ENCODE peak calls at places on chromosomes 6 and 20, in four cellular contexts. One of them, this sample, is unnamed.

GRCh38 chr6:169700296-169700695 is 1.5 kb downstream of the WDR27 start:
- DNase-seq in A549: no peak
- DNase-seq in tibial artery: no peak
- DNase-seq in activated CD8-positive, alpha-beta T cell treated with anti-CD3 and anti-CD28 coated beads for 36 hours: no peak
- DNase-seq in this sample: no peak

GRCh38 chr20:52596261-52596660 is 375.9 kb upstream of the TSHZ2 start:
- DNase-seq in tibial artery: no peak
- DNase-seq in A549: no peak
- DNase-seq in activated CD8-positive, alpha-beta T cell treated with anti-CD3 and anti-CD28 coated beads for 36 hours: no peak
- DNase-seq in this sample: no peak

GRCh38 chr6:140271759-140272377 is 897.4 kb upstream of the CITED2 start:
- DNase-seq in activated CD8-positive, alpha-beta T cell treated with anti-CD3 and anti-CD28 coated beads for 36 hours: no peak
- DNase-seq in tibial artery: no peak
- DNase-seq in A549: no peak
- DNase-seq in this sample: no peak

GRCh38 chr6:24936641-24937317 is 1.0 kb upstream of the RIPOR2 start:
- DNase-seq in activated CD8-positive, alpha-beta T cell treated with anti-CD3 and anti-CD28 coated beads for 36 hours: peak; percentile 77
- DNase-seq in A549: no peak
- DNase-seq in tibial artery: no peak
- DNase-seq in this sample: no peak

GRCh38 chr20:35135867-35136586 is 11.1 kb downstream of the EDEM2 start:
- DNase-seq in A549: no peak
- DNase-seq in activated CD8-positive, alpha-beta T cell treated with anti-CD3 and anti-CD28 coated beads for 36 hours: no peak
- DNase-seq in tibial artery: peak; percentile 78
- DNase-seq in this sample: no peak

GRCh38 chr6:144007779-144008500 is at the start of gene PLAGL1:
- DNase-seq in A549: peak; percentile 16
- DNase-seq in tibial artery: peak; percentile 78
- DNase-seq in activated CD8-positive, alpha-beta T cell treated with anti-CD3 and anti-CD28 coated beads for 36 hours: peak; percentile 32
- DNase-seq in this sample: peak; percentile 41

GRCh38 chr6:87755697-87756671 is 54.0 kb upstream of the AKIRIN2 start:
- DNase-seq in activated CD8-positive, alpha-beta T cell treated with anti-CD3 and anti-CD28 coated beads for 36 hours: no peak
- DNase-seq in A549: no peak
- DNase-seq in tibial artery: no peak
- DNase-seq in this sample: no peak

GRCh38 chr20:37343212-37343993 is 2.5 kb upstream of the SRC start:
- DNase-seq in tibial artery: no peak
- DNase-seq in activated CD8-positive, alpha-beta T cell treated with anti-CD3 and anti-CD28 coated beads for 36 hours: peak; percentile 40
- DNase-seq in A549: no peak
- DNase-seq in this sample: no peak

GRCh38 chr20:32559753-32560380 is 25.3 kb downstream of the NOL4L start:
- DNase-seq in tibial artery: no peak
- DNase-seq in A549: no peak
- DNase-seq in activated CD8-positive, alpha-beta T cell treated with anti-CD3 and anti-CD28 coated beads for 36 hours: no peak
- DNase-seq in this sample: no peak

GRCh38 chr20:47370850-47371782 is 14.6 kb upstream of the ZMYND8 start:
- DNase-seq in tibial artery: no peak
- DNase-seq in A549: no peak
- DNase-seq in activated CD8-positive, alpha-beta T cell treated with anti-CD3 and anti-CD28 coated beads for 36 hours: no peak
- DNase-seq in this sample: no peak

GRCh38 chr6:136956590-136957573 is 34.8 kb downstream of the SLC35D3 start:
- DNase-seq in activated CD8-positive, alpha-beta T cell treated with anti-CD3 and anti-CD28 coated beads for 36 hours: no peak
- DNase-seq in tibial artery: no peak
- DNase-seq in A549: no peak
- DNase-seq in this sample: no peak
- TF ChIP-seq CTCF in activated CD8-positive, alpha-beta T cell treated with anti-CD3 and anti-CD28 coated beads for 36 hours: no peak
- TF ChIP-seq CTCF in tibial artery: no peak
- TF ChIP-seq CTCF in A549: no peak
- TF ChIP-seq CTCF in this sample: no peak

GRCh38 chr6:148954461-148954860 is 207.6 kb downstream of the UST start:
- DNase-seq in A549: no peak
- DNase-seq in activated CD8-positive, alpha-beta T cell treated with anti-CD3 and anti-CD28 coated beads for 36 hours: no peak
- DNase-seq in tibial artery: no peak
- DNase-seq in this sample: no peak

GRCh38 chr6:148954934-148955915 is 208.4 kb downstream of the UST start:
- DNase-seq in activated CD8-positive, alpha-beta T cell treated with anti-CD3 and anti-CD28 coated beads for 36 hours: no peak
- DNase-seq in tibial artery: no peak
- DNase-seq in A549: no peak
- DNase-seq in this sample: no peak

GRCh38 chr6:148962854-148963515 is 216.2 kb downstream of the UST start:
- DNase-seq in A549: no peak
- DNase-seq in activated CD8-positive, alpha-beta T cell treated with anti-CD3 and anti-CD28 coated beads for 36 hours: no peak
- DNase-seq in tibial artery: no peak
- DNase-seq in this sample: peak; percentile 12

GRCh38 chr6:148959511-148959910 is 212.7 kb downstream of the UST start:
- DNase-seq in activated CD8-positive, alpha-beta T cell treated with anti-CD3 and anti-CD28 coated beads for 36 hours: no peak
- DNase-seq in A549: no peak
- DNase-seq in tibial artery: no peak
- DNase-seq in this sample: no peak

DNA sequence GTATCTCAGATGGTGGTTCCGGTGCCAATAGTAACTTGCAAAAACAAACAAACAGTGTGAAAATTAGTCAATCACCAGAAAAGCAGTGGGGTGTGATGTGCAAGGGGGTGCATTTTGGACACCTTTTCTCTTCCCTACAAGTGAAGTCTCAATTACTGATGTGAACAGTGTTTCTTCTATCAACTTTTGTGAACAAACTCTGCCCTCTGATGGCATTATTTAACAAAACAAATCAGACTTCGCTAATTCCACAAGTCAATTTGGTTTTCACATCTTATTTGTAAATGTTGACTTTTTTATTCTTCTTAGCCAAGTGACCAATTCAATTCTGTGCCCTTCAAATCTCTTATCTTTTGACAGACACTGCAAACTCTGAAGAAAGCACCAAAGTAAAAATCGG is 212.2 kb downstream of the UST start:
- DNase-seq in A549: no peak
- DNase-seq in tibial artery: no peak
- DNase-seq in activated CD8-positive, alpha-beta T cell treated with anti-CD3 and anti-CD28 coated beads for 36 hours: no peak
- DNase-seq in this sample: no peak
- TF ChIP-seq CTCF in A549: no peak
- TF ChIP-seq CTCF in tibial artery: no peak
- TF ChIP-seq CTCF in activated CD8-positive, alpha-beta T cell treated with anti-CD3 and anti-CD28 coated beads for 36 hours: no peak
- TF ChIP-seq CTCF in this sample: no peak

GRCh38 chr20:5080384-5080877 is 39.3 kb downstream of the PCNA start:
- DNase-seq in A549: no peak
- DNase-seq in tibial artery: peak; percentile 83
- DNase-seq in activated CD8-positive, alpha-beta T cell treated with anti-CD3 and anti-CD28 coated beads for 36 hours: peak; percentile 27
- DNase-seq in this sample: no peak
- TF ChIP-seq CTCF in A549: no peak
- TF ChIP-seq CTCF in tibial artery: no peak
- TF ChIP-seq CTCF in activated CD8-positive, alpha-beta T cell treated with anti-CD3 and anti-CD28 coated beads for 36 hours: no peak
- TF ChIP-seq CTCF in this sample: no peak

GRCh38 chr6:127022297-127022696 is 96.2 kb upstream of the RSPO3 start:
- DNase-seq in activated CD8-positive, alpha-beta T cell treated with anti-CD3 and anti-CD28 coated beads for 36 hours: no peak
- DNase-seq in A549: no peak
- DNase-seq in tibial artery: no peak
- DNase-seq in this sample: no peak
- TF ChIP-seq CTCF in activated CD8-positive, alpha-beta T cell treated with anti-CD3 and anti-CD28 coated beads for 36 hours: no peak
- TF ChIP-seq CTCF in A549: no peak
- TF ChIP-seq CTCF in tibial artery: no peak
- TF ChIP-seq CTCF in this sample: no peak

GRCh38 chr20:42945194-42945593 is 244.5 kb downstream of the PTPRT start:
- DNase-seq in tibial artery: no peak
- DNase-seq in activated CD8-positive, alpha-beta T cell treated with anti-CD3 and anti-CD28 coated beads for 36 hours: no peak
- DNase-seq in A549: no peak
- DNase-seq in this sample: no peak

GRCh38 chr20:42955713-42956112 is 234.0 kb downstream of the PTPRT start:
- DNase-seq in tibial artery: no peak
- DNase-seq in A549: no peak
- DNase-seq in activated CD8-positive, alpha-beta T cell treated with anti-CD3 and anti-CD28 coated beads for 36 hours: no peak
- DNase-seq in this sample: no peak

GRCh38 chr20:42945595-42945994 is 244.1 kb downstream of the PTPRT start:
- DNase-seq in A549: no peak
- DNase-seq in tibial artery: no peak
- DNase-seq in activated CD8-positive, alpha-beta T cell treated with anti-CD3 and anti-CD28 coated beads for 36 hours: no peak
- DNase-seq in this sample: no peak

DNA sequence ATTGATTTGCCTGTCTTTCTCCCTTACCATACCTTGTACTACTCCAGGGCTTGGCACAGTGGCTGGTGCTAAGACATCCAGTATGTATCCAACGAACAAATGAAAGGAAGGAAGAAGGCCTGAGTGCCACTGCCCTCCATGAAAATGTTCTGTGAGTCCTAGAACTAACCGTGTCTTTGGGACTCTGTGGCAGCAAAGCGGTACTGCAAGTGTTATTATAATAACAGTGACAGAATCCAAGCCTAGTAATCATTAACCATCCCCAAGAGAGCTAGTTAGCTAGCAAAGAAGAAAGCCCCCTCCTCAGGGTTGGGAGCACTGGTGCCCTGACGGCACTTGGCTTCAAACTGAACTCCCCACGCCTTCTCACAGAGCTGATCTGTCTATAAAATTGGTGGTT is 239.8 kb downstream of the PTPRT start:
- DNase-seq in A549: no peak
- DNase-seq in activated CD8-positive, alpha-beta T cell treated with anti-CD3 and anti-CD28 coated beads for 36 hours: no peak
- DNase-seq in tibial artery: no peak
- DNase-seq in this sample: no peak
- TF ChIP-seq CTCF in A549: no peak
- TF ChIP-seq CTCF in activated CD8-positive, alpha-beta T cell treated with anti-CD3 and anti-CD28 coated beads for 36 hours: no peak
- TF ChIP-seq CTCF in tibial artery: no peak
- TF ChIP-seq CTCF in this sample: peak; percentile 25

DNA sequence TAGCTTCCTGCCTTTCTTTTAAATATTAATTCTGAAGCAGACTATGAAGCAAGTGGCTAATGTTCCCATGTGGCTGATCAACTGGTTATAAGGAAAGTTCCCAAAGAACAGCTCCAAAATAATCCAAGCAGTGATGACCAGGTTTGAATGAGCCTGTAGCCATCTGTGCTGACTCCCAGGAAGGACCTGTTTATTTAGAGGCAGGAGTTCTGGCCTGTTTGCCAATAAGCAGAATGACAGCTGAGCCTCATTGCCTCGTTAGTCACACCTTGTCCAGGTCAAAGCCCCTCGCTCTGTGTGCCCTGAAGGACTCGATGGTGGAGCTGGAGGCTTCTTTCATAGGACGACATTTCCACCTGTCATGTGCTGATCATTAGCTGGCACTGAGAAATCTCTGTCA is 97.4 kb downstream of the TMEM170B start:
- DNase-seq in A549: no peak
- DNase-seq in activated CD8-positive, alpha-beta T cell treated with anti-CD3 and anti-CD28 coated beads for 36 hours: no peak
- DNase-seq in tibial artery: no peak
- DNase-seq in this sample: no peak
- TF ChIP-seq CTCF in A549: no peak
- TF ChIP-seq CTCF in activated CD8-positive, alpha-beta T cell treated with anti-CD3 and anti-CD28 coated beads for 36 hours: no peak
- TF ChIP-seq CTCF in tibial artery: no peak
- TF ChIP-seq CTCF in this sample: no peak

DNA sequence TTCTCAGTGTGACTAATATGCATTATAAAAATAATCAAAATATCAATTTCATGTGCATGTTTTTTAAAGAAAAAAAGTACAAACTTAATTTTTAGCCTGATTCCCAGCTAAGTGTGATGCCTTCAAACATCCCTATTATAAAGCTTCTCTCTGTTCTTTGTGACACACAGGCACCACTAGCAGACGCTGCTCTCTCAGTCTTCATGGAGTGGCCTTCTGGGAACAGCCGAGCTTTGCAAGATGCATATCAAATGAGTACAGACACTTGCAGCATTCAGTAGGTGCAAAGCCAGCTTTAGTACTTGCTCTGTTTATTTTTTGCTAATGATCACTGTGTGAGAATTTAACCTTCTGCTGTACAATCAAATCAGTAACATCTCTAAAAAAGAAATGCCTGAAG is 340.0 kb downstream of the ADGRB3 start:
- DNase-seq in tibial artery: no peak
- DNase-seq in activated CD8-positive, alpha-beta T cell treated with anti-CD3 and anti-CD28 coated beads for 36 hours: no peak
- DNase-seq in A549: no peak
- DNase-seq in this sample: peak; percentile 9
- TF ChIP-seq CTCF in tibial artery: no peak
- TF ChIP-seq CTCF in activated CD8-positive, alpha-beta T cell treated with anti-CD3 and anti-CD28 coated beads for 36 hours: no peak
- TF ChIP-seq CTCF in A549: peak; percentile 26
- TF ChIP-seq CTCF in this sample: peak; percentile 28